ENCODE peak calls at places on chromosomes 16 and 17, in six cellular contexts. One of them, this sample, is unnamed. For H3K4me1, the result is how much of the 10 kb centered on the place peaks cover.

GRCh38 chr16:3879887-3880564 is 487 bp downstream of the CREBBP start:
- DNase-seq in OCI-LY7: peak
- DNase-seq in fibroblast of lung: peak
- DNase-seq in sigmoid colon: peak
- DNase-seq in hepatocyte: peak
- DNase-seq in mesenchymal stem cell: peak
- DNase-seq in this sample: peak

GRCh38 chr17:44002141-44002848 is 2.1 kb upstream of the NAGS start:
- DNase-seq in fibroblast of lung: peak
- DNase-seq in OCI-LY7: no peak
- DNase-seq in mesenchymal stem cell: peak
- DNase-seq in hepatocyte: no peak
- DNase-seq in sigmoid colon: no peak
- DNase-seq in this sample: peak

GRCh38 chr17:8006836-8007680 is 4.6 kb downstream of the GUCY2D start:
- DNase-seq in fibroblast of lung: no peak
- DNase-seq in mesenchymal stem cell: no peak
- DNase-seq in hepatocyte: no peak
- DNase-seq in sigmoid colon: peak
- DNase-seq in OCI-LY7: no peak
- DNase-seq in this sample: no peak

GRCh38 chr17:13593757-13594156 is 8.0 kb downstream of the HS3ST3A1 start:
- DNase-seq in mesenchymal stem cell: peak
- DNase-seq in fibroblast of lung: peak
- DNase-seq in sigmoid colon: no peak
- DNase-seq in hepatocyte: no peak
- DNase-seq in OCI-LY7: no peak
- DNase-seq in this sample: no peak

GRCh38 chr17:44222112-44222869 is 2.8 kb upstream of the UBTF start:
- DNase-seq in mesenchymal stem cell: peak
- DNase-seq in fibroblast of lung: peak
- DNase-seq in OCI-LY7: peak
- DNase-seq in sigmoid colon: peak
- DNase-seq in hepatocyte: peak
- DNase-seq in this sample: peak

GRCh38 chr16:83887088-83887487 is 11.8 kb upstream of the MLYCD start:
- DNase-seq in sigmoid colon: no peak
- DNase-seq in hepatocyte: no peak
- DNase-seq in OCI-LY7: peak
- DNase-seq in fibroblast of lung: no peak
- DNase-seq in mesenchymal stem cell: no peak
- DNase-seq in this sample: no peak

GRCh38 chr17:74682028-74682427 is 30.7 kb downstream of the CD300LF start:
- DNase-seq in hepatocyte: no peak
- DNase-seq in sigmoid colon: no peak
- DNase-seq in OCI-LY7: no peak
- DNase-seq in mesenchymal stem cell: no peak
- DNase-seq in fibroblast of lung: no peak
- DNase-seq in this sample: no peak

GRCh38 chr17:27522028-27522639 is 65.9 kb downstream of the KSR1 start:
- DNase-seq in mesenchymal stem cell: peak
- DNase-seq in OCI-LY7: no peak
- DNase-seq in fibroblast of lung: no peak
- DNase-seq in hepatocyte: peak
- DNase-seq in sigmoid colon: no peak
- DNase-seq in this sample: no peak

GRCh38 chr17:66441012-66441703 is 138.7 kb downstream of the PRKCA start:
- DNase-seq in fibroblast of lung: peak
- DNase-seq in mesenchymal stem cell: no peak
- DNase-seq in sigmoid colon: no peak
- DNase-seq in OCI-LY7: peak
- DNase-seq in hepatocyte: no peak
- DNase-seq in this sample: no peak

GRCh38 chr16:86625029-86625428 is 46.7 kb downstream of the FOXL1 start:
- DNase-seq in hepatocyte: no peak
- DNase-seq in OCI-LY7: no peak
- DNase-seq in mesenchymal stem cell: no peak
- DNase-seq in sigmoid colon: no peak
- DNase-seq in fibroblast of lung: no peak
- DNase-seq in this sample: no peak

GRCh38 chr16:54649846-54650245 is 280.8 kb upstream of the IRX5 start:
- DNase-seq in sigmoid colon: no peak
- DNase-seq in fibroblast of lung: no peak
- DNase-seq in mesenchymal stem cell: peak
- DNase-seq in OCI-LY7: no peak
- DNase-seq in hepatocyte: no peak
- DNase-seq in this sample: no peak

GRCh38 chr16:71961066-71962039 is 38.8 kb downstream of the PKD1L3 start:
- DNase-seq in fibroblast of lung: peak
- DNase-seq in hepatocyte: peak
- DNase-seq in OCI-LY7: peak
- DNase-seq in mesenchymal stem cell: peak
- DNase-seq in sigmoid colon: peak
- DNase-seq in this sample: peak

GRCh38 chr16:14462811-14463210 is 167.2 kb downstream of the PARN start:
- DNase-seq in hepatocyte: no peak
- DNase-seq in fibroblast of lung: peak
- DNase-seq in sigmoid colon: no peak
- DNase-seq in mesenchymal stem cell: no peak
- DNase-seq in OCI-LY7: no peak
- DNase-seq in this sample: peak

GRCh38 chr17:21005367-21005766 is 37.4 kb downstream of the USP22 start:
- DNase-seq in mesenchymal stem cell: no peak
- DNase-seq in fibroblast of lung: no peak
- DNase-seq in hepatocyte: no peak
- DNase-seq in sigmoid colon: no peak
- DNase-seq in OCI-LY7: no peak
- DNase-seq in this sample: no peak

GRCh38 chr16:57998484-57998883 is 2.0 kb downstream of the ZNF319 start:
- DNase-seq in sigmoid colon: no peak
- DNase-seq in OCI-LY7: no peak
- DNase-seq in mesenchymal stem cell: peak
- DNase-seq in fibroblast of lung: peak
- DNase-seq in hepatocyte: peak
- DNase-seq in this sample: peak

GRCh38 chr17:39283896-39284295 is 58.2 kb upstream of the STAC2 start:
- DNase-seq in hepatocyte: no peak
- DNase-seq in fibroblast of lung: no peak
- DNase-seq in sigmoid colon: no peak
- DNase-seq in OCI-LY7: no peak
- DNase-seq in mesenchymal stem cell: no peak
- DNase-seq in this sample: no peak

GRCh38 chr17:64393000-64393402 is 2.3 kb upstream of the PECAM1 start:
- DNase-seq in OCI-LY7: no peak
- DNase-seq in hepatocyte: no peak
- DNase-seq in sigmoid colon: no peak
- DNase-seq in mesenchymal stem cell: no peak
- DNase-seq in fibroblast of lung: no peak
- DNase-seq in this sample: no peak

GRCh38 chr17:71793550-71793949 is 327.3 kb upstream of the SOX9 start:
- DNase-seq in mesenchymal stem cell: no peak
- DNase-seq in sigmoid colon: no peak
- DNase-seq in fibroblast of lung: peak
- DNase-seq in OCI-LY7: no peak
- DNase-seq in hepatocyte: no peak
- DNase-seq in this sample: no peak

GRCh38 chr16:80682435-80683070 is 121.8 kb downstream of the CDYL2 start:
- DNase-seq in mesenchymal stem cell: no peak
- DNase-seq in hepatocyte: peak
- DNase-seq in fibroblast of lung: peak
- DNase-seq in sigmoid colon: no peak
- DNase-seq in OCI-LY7: no peak
- DNase-seq in this sample: peak

GRCh38 chr16:2483160-2483559 is 8.2 kb downstream of the TBC1D24 start:
- DNase-seq in sigmoid colon: no peak
- DNase-seq in fibroblast of lung: no peak
- DNase-seq in OCI-LY7: no peak
- DNase-seq in hepatocyte: no peak
- DNase-seq in mesenchymal stem cell: no peak
- DNase-seq in this sample: no peak

GRCh38 chr17:48468299-48468698 is 38.3 kb upstream of the SKAP1 start:
- DNase-seq in OCI-LY7: peak
- DNase-seq in hepatocyte: no peak
- DNase-seq in fibroblast of lung: no peak
- DNase-seq in sigmoid colon: no peak
- DNase-seq in mesenchymal stem cell: no peak
- DNase-seq in this sample: no peak

GRCh38 chr16:74842413-74842812 is 67.8 kb upstream of the FA2H start:
- DNase-seq in hepatocyte: no peak
- DNase-seq in OCI-LY7: no peak
- DNase-seq in fibroblast of lung: no peak
- DNase-seq in sigmoid colon: no peak
- DNase-seq in mesenchymal stem cell: no peak
- DNase-seq in this sample: no peak
- H3K4me1 ChIP-seq in hepatocyte: under half
- H3K4me1 ChIP-seq in OCI-LY7: under half
- H3K4me1 ChIP-seq in fibroblast of lung: under half
- H3K4me1 ChIP-seq in sigmoid colon: under half
- H3K4me1 ChIP-seq in mesenchymal stem cell: under half
- H3K4me1 ChIP-seq in this sample: under half

GRCh38 chr17:79948406-79948917 is 87.2 kb downstream of the TBC1D16 start:
- DNase-seq in mesenchymal stem cell: no peak
- DNase-seq in hepatocyte: no peak
- DNase-seq in fibroblast of lung: no peak
- DNase-seq in sigmoid colon: no peak
- DNase-seq in OCI-LY7: no peak
- DNase-seq in this sample: no peak
- H3K27ac ChIP-seq in mesenchymal stem cell: no peak
- H3K27ac ChIP-seq in hepatocyte: no peak
- H3K27ac ChIP-seq in fibroblast of lung: no peak
- H3K27ac ChIP-seq in sigmoid colon: no peak
- H3K27ac ChIP-seq in OCI-LY7: no peak
- H3K27ac ChIP-seq in this sample: no peak

DNA sequence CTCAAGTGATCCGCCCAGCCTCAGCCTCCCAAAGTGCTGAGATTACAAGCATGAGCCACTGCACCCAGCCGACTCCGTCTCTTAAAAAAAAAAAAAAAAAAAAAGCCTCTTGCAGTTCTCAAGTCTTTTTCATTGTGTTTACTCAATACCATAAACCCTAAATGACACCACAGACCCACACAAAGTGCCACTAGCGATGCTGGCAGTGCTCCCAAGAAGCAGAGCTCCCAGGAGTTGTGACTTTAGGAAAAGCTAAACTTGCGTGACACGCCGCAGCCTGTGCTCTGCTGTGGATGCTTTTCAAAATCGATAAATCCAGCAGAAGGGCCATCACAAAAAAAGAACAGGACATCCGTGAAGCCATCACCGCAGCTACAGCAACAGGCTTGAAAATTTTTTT is 114.7 kb downstream of the ANKRD11 start:
- DNase-seq in sigmoid colon: no peak
- DNase-seq in mesenchymal stem cell: no peak
- DNase-seq in hepatocyte: no peak
- DNase-seq in OCI-LY7: no peak
- DNase-seq in fibroblast of lung: no peak
- DNase-seq in this sample: no peak
- H3K4me1 ChIP-seq in sigmoid colon: under half
- H3K4me1 ChIP-seq in mesenchymal stem cell: under half
- H3K4me1 ChIP-seq in hepatocyte: under half
- H3K4me1 ChIP-seq in OCI-LY7: under half
- H3K4me1 ChIP-seq in fibroblast of lung: under half
- H3K4me1 ChIP-seq in this sample: under half

GRCh38 chr16:397736-398332 is 835 bp downstream of the NME4 start:
- DNase-seq in OCI-LY7: peak
- DNase-seq in mesenchymal stem cell: peak
- DNase-seq in sigmoid colon: peak
- DNase-seq in fibroblast of lung: peak
- DNase-seq in hepatocyte: peak
- DNase-seq in this sample: peak

GRCh38 chr16:400061-400540 is 1.6 kb upstream of the DECR2 start:
- DNase-seq in OCI-LY7: no peak
- DNase-seq in mesenchymal stem cell: no peak
- DNase-seq in sigmoid colon: no peak
- DNase-seq in fibroblast of lung: no peak
- DNase-seq in hepatocyte: no peak
- DNase-seq in this sample: no peak

GRCh38 chr16:399278-400019 is 2.2 kb upstream of the DECR2 start:
- DNase-seq in sigmoid colon: no peak
- DNase-seq in fibroblast of lung: no peak
- DNase-seq in mesenchymal stem cell: no peak
- DNase-seq in hepatocyte: no peak
- DNase-seq in OCI-LY7: no peak
- DNase-seq in this sample: no peak

GRCh38 chr16:397135-397661 is at the start of gene NME4:
- DNase-seq in fibroblast of lung: no peak
- DNase-seq in OCI-LY7: peak
- DNase-seq in sigmoid colon: peak
- DNase-seq in mesenchymal stem cell: peak
- DNase-seq in hepatocyte: peak
- DNase-seq in this sample: peak

GRCh38 chr16:398551-399277 is 1.7 kb downstream of the NME4 start:
- DNase-seq in sigmoid colon: no peak
- DNase-seq in hepatocyte: no peak
- DNase-seq in OCI-LY7: no peak
- DNase-seq in mesenchymal stem cell: no peak
- DNase-seq in fibroblast of lung: no peak
- DNase-seq in this sample: no peak
- H3K27ac ChIP-seq in sigmoid colon: peak
- H3K27ac ChIP-seq in hepatocyte: peak
- H3K27ac ChIP-seq in OCI-LY7: no peak
- H3K27ac ChIP-seq in mesenchymal stem cell: no peak
- H3K27ac ChIP-seq in fibroblast of lung: no peak
- H3K27ac ChIP-seq in this sample: peak